ENCODE peak calls at places on chromosome X, in eight cellular contexts. S is colonic mucosa, P is transverse colon, U is OCI-LY7, X is cardiac muscle cell, O is Caco-2, T is esophagus squamous epithelium, W is pancreas. V is an unnamed sample.
A peak's percentile ranks its signal among the peaks of the same experiment; 100 is the strongest.

GRCh38 chrX:120736989-120737388 is 107.1 kb upstream of the C1GALT1C1 start:
- DNase-seq in U (no peak), T (no peak), X (no peak), S (no peak), W (no peak), O (no peak), P (no peak), V (no peak)

GRCh38 chrX:46703980-46704379 is 54.9 kb downstream of the SLC9A7 start:
- DNase-seq in U (peak; percentile 38), S (no peak), X (peak; percentile 3), P (no peak), T (no peak), W (no peak), O (no peak), V (no peak)

GRCh38 chrX:113391875-113392274 is 551.2 kb upstream of the AMOT start:
- DNase-seq in T (no peak), P (no peak), S (no peak), O (no peak), W (peak; percentile 49), U (no peak), X (no peak), V (no peak)

GRCh38 chrX:105975382-105975781 is 63.1 kb downstream of the SERPINA7 start:
- DNase-seq in S (no peak), T (no peak), X (peak; percentile 20), O (no peak), W (no peak), U (no peak), P (no peak), V (no peak)

GRCh38 chrX:43266487-43266886 is 389.6 kb upstream of the MAOA start:
- DNase-seq in O (no peak), S (no peak), X (no peak), U (no peak), W (no peak), P (no peak), T (no peak), V (no peak)

GRCh38 chrX:47637546-47638195 is 7.9 kb upstream of the CFP start:
- DNase-seq in O (no peak), T (no peak), U (no peak), X (peak; percentile 39), S (peak; percentile 53), W (no peak), P (peak; percentile 28), V (peak; percentile 84)

GRCh38 chrX:109300415-109300814 is 181.5 kb downstream of the GUCY2F start:
- DNase-seq in W (no peak), U (no peak), P (no peak), X (no peak), T (no peak), S (no peak), O (no peak), V (no peak)

GRCh38 chrX:37701588-37701987 is 16.0 kb downstream of the XK start:
- DNase-seq in S (no peak), X (peak; percentile 49), T (no peak), O (no peak), W (no peak), U (no peak), P (no peak), V (no peak)

GRCh38 chrX:1462596-1463251 is 10.0 kb upstream of the ASMTL start:
- DNase-seq in X (no peak), W (no peak), S (no peak), T (no peak), P (no peak), O (peak; percentile 9), U (no peak), V (peak; percentile 17)

GRCh38 chrX:46912673-46913491 is 661 bp downstream of the JADE3 start:
- DNase-seq in P (peak; percentile 50), U (peak; percentile 75), O (peak; percentile 60), T (no peak), X (peak; percentile 65), S (peak; percentile 40), W (peak; percentile 82), V (peak; percentile 79)

GRCh38 chrX:2423899-2424298 is 76.9 kb downstream of the DHRSX start:
- DNase-seq in P (no peak), W (no peak), O (no peak), X (no peak), U (no peak), T (no peak), S (no peak), V (no peak)

GRCh38 chrX:49162620-49163019 is at the start of gene MAGIX:
- DNase-seq in T (no peak), S (no peak), W (peak; percentile 83), U (no peak), X (no peak), O (no peak), P (no peak), V (no peak)
- H3K4me3 ChIP-seq in T (peak within 1 kb of the TSS; percentile 35), S (peak within 1 kb of the TSS; percentile 26), W (peak within 1 kb of the TSS; percentile 43), U (no peak within 1 kb of the TSS), X (no peak within 1 kb of the TSS), O (peak within 1 kb of the TSS; percentile 41), P (peak within 1 kb of the TSS; percentile 34), V (peak within 1 kb of the TSS; percentile 49)

DNA sequence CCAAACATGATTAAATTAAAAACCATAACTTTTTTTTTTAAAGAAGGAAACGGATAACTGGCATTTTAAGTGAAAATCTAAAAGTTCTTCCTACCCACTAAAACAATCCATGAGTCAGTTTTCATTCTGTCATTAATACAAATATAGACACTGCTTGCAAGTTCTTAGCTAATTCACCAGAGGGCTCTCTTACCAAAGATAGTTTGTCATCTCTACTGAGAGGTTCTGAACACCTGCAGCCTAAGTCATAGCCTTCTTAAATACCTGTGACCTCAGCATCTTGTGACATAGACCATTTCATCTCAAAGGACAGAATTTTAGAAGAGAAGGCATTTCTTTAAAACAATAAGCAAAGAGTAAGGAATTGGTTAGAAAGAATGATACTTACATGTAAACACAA is 65.3 kb upstream of the FAM120C start:
- DNase-seq in W (no peak), O (no peak), T (no peak), S (no peak), X (peak; percentile 4), P (no peak), U (peak; percentile 38), V (no peak)
- TF ChIP-seq CTCF in W (no peak), O (no peak), T (no peak), S (no peak), X (peak; percentile 35), P (no peak), U (peak; percentile 65), V (peak; percentile 35)

DNA sequence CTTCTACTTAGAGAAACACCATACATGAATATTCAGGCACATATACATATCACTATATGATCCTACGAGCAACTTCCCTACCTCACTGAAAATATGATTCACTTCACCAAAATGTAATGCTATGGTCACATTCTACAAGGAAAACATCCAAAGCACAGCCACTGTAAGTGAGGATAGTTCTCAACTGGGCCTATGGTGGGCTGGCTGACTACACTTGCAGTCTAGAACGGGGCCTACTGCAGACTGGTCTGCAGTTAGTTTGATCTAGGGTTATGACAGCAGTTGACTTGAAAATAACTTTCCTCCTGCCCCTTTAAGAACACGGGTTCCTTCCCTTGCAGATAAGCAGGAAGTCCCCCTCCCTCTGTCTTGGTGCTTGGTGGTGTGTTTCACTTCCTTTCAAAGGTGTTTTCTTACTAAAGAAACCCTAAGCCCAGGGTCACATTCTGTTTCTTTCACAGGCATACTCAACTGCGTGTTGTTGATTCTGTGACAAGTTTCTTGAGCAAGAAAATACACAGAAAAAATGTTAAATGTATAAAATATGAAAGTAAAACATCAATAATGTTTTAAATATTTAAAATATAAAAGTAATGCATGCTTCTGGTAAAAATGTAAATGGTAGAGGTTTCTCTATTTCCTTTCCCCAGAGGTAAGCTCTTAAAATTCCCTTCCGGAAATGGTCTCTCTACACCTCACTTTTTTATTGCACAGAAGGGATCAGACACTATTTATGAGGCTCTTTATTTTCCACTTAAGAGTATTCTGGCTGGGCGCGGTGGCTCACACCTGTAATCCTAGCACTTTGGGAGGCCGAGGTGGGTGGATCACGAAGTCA is 18.0 kb upstream of the TMSB4X start:
- DNase-seq in W (no peak), O (no peak), U (peak; percentile 92), S (peak; percentile 50), P (no peak), T (no peak), X (no peak), V (no peak)
- H3K4me1 ChIP-seq in W (no peaks in the 10 kb centered on the region), O (peaks cover 6% of the 10 kb centered on the region), U (peaks cover 85% of the 10 kb centered on the region), S (no peaks in the 10 kb centered on the region), P (peaks cover 11% of the 10 kb centered on the region), T (peaks cover 29% of the 10 kb centered on the region), X (no peaks in the 10 kb centered on the region), V (peaks cover 16% of the 10 kb centered on the region)

GRCh38 chrX:40176979-40177430 is 79.2 kb upstream of the BCOR start:
- DNase-seq in W (no peak), O (no peak), X (peak; percentile 50), S (peak; percentile 26), U (no peak), P (no peak), T (no peak), V (no peak)
- H3K4me3 ChIP-seq in W (peak overlapping the region; percentile 45), O (peak overlapping the region; percentile 59), X (peak overlapping the region; percentile 44), S (peak overlapping the region; percentile 36), U (peak overlapping the region; percentile 74), P (peak overlapping the region; percentile 44), T (peak overlapping the region; percentile 53), V (peak overlapping the region; percentile 64)

GRCh38 chrX:119189115-119189514 is 47.0 kb upstream of the PGRMC1 start:
- DNase-seq in O (no peak), X (no peak), P (no peak), S (no peak), U (no peak), T (no peak), W (no peak), V (no peak)
- TF ChIP-seq CTCF in O (no peak), X (no peak), P (no peak), S (no peak), U (no peak), T (no peak), W (no peak), V (no peak)

DNA sequence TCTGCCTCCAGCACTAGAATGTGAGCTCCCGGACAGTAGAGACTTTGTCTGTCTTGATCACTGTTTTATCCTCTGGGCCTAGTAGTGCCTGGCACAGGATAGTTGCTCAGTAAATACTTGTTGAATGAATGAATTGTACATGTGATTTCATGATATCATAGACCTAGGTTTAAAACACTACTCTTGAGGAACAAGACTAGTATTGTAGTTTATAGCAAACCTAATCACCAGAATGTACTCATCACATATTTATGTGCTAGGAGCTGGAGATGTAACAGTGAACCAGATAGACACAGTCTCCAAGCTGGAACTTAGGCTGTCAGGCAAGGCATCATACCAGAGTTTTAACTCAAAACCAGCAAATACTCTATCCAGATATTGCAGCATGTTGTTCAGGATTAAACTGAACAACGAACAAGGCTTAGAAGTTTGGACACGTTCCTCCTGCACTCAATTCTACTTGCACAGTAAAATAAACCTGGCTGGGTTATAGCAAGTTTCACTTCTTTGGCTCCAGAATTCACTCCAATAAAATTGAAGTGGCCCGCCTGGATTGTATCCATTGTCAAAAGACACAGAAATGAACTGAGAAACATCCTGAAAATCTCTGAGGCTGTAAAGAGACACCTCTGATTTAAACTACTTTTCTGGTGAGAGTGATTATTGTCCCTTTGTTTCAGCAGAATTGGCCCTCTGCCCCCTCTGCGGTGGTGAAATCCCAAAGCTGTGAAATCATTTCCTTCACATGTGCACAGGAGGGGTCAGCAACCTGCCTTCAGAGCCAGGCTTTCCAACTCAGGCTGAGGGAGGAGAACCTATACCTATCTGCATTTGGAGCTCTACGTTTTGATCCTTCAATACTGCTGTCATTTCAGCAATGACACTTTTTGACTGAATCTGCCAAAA is 23.2 kb downstream of the GAB3 start:
- DNase-seq in U (no peak), W (no peak), O (no peak), P (peak; percentile 47), T (no peak), S (no peak), X (no peak), V (no peak)
- H3K4me1 ChIP-seq in U (no peaks in the 10 kb centered on the region), W (peaks cover 6% of the 10 kb centered on the region), O (no peaks in the 10 kb centered on the region), P (peaks cover 30% of the 10 kb centered on the region), T (peaks cover 59% of the 10 kb centered on the region), S (no peaks in the 10 kb centered on the region), X (no peaks in the 10 kb centered on the region), V (peaks cover 58% of the 10 kb centered on the region)